ENCODE peak calls at places on chromosomes 1 and 21, in ten cellular contexts. One of them, this sample, is unnamed.

GRCh38 chr1:63918395-63918945 is 144.7 kb downstream of the ROR1 start:
- DNase-seq in OCI-LY7: no peak
- DNase-seq in AG09319: no peak
- DNase-seq in glutamatergic neuron: no peak
- DNase-seq in spleen: no peak
- DNase-seq in ovary: no peak
- DNase-seq in HFFc6: no peak
- DNase-seq in stomach: no peak
- DNase-seq in CD8-positive, alpha-beta T cell: no peak
- DNase-seq in astrocyte of the spinal cord: no peak
- DNase-seq in this sample: no peak

GRCh38 chr1:16921391-16922185 is at the start of gene CROCC:
- DNase-seq in spleen: peak; percentile 91
- DNase-seq in glutamatergic neuron: peak; percentile 91
- DNase-seq in HFFc6: no peak
- DNase-seq in stomach: no peak
- DNase-seq in AG09319: no peak
- DNase-seq in astrocyte of the spinal cord: peak; percentile 51
- DNase-seq in ovary: no peak
- DNase-seq in OCI-LY7: peak; percentile 82
- DNase-seq in CD8-positive, alpha-beta T cell: peak; percentile 59
- DNase-seq in this sample: peak; percentile 58

GRCh38 chr1:85311818-85312217 is 35.4 kb upstream of the BCL10 start:
- DNase-seq in CD8-positive, alpha-beta T cell: no peak
- DNase-seq in OCI-LY7: no peak
- DNase-seq in glutamatergic neuron: no peak
- DNase-seq in stomach: no peak
- DNase-seq in AG09319: no peak
- DNase-seq in astrocyte of the spinal cord: no peak
- DNase-seq in HFFc6: no peak
- DNase-seq in spleen: no peak
- DNase-seq in ovary: no peak
- DNase-seq in this sample: peak; percentile 68

GRCh38 chr1:32208891-32209309 is at the start of gene DCDC2B:
- DNase-seq in CD8-positive, alpha-beta T cell: no peak
- DNase-seq in spleen: no peak
- DNase-seq in stomach: peak; percentile 89
- DNase-seq in glutamatergic neuron: no peak
- DNase-seq in ovary: no peak
- DNase-seq in HFFc6: peak; percentile 39
- DNase-seq in OCI-LY7: no peak
- DNase-seq in astrocyte of the spinal cord: peak; percentile 60
- DNase-seq in AG09319: no peak
- DNase-seq in this sample: peak; percentile 61

GRCh38 chr1:212396638-212397037 is 18.0 kb downstream of the PACC1 start:
- DNase-seq in AG09319: no peak
- DNase-seq in glutamatergic neuron: no peak
- DNase-seq in astrocyte of the spinal cord: peak; percentile 19
- DNase-seq in CD8-positive, alpha-beta T cell: no peak
- DNase-seq in HFFc6: no peak
- DNase-seq in stomach: no peak
- DNase-seq in ovary: no peak
- DNase-seq in OCI-LY7: peak; percentile 17
- DNase-seq in spleen: no peak
- DNase-seq in this sample: no peak

GRCh38 chr1:22709891-22710687 is 550 bp upstream of the EPHB2 start:
- DNase-seq in CD8-positive, alpha-beta T cell: no peak
- DNase-seq in spleen: no peak
- DNase-seq in ovary: peak; percentile 84
- DNase-seq in astrocyte of the spinal cord: peak; percentile 59
- DNase-seq in glutamatergic neuron: peak; percentile 80
- DNase-seq in HFFc6: peak; percentile 44
- DNase-seq in AG09319: peak; percentile 37
- DNase-seq in OCI-LY7: peak; percentile 60
- DNase-seq in stomach: no peak
- DNase-seq in this sample: peak; percentile 64

GRCh38 chr1:208165659-208166058 is 78.5 kb downstream of the PLXNA2 start:
- DNase-seq in OCI-LY7: no peak
- DNase-seq in stomach: no peak
- DNase-seq in spleen: no peak
- DNase-seq in HFFc6: peak; percentile 46
- DNase-seq in glutamatergic neuron: no peak
- DNase-seq in astrocyte of the spinal cord: no peak
- DNase-seq in CD8-positive, alpha-beta T cell: no peak
- DNase-seq in AG09319: peak; percentile 71
- DNase-seq in ovary: no peak
- DNase-seq in this sample: peak; percentile 77

GRCh38 chr1:245247791-245248789 is 93.3 kb downstream of the KIF26B start:
- DNase-seq in CD8-positive, alpha-beta T cell: no peak
- DNase-seq in AG09319: no peak
- DNase-seq in stomach: no peak
- DNase-seq in OCI-LY7: no peak
- DNase-seq in spleen: no peak
- DNase-seq in ovary: no peak
- DNase-seq in HFFc6: no peak
- DNase-seq in astrocyte of the spinal cord: no peak
- DNase-seq in glutamatergic neuron: no peak
- DNase-seq in this sample: no peak

GRCh38 chr1:234544094-234544579 is 65.2 kb upstream of the TARBP1 start:
- DNase-seq in ovary: peak; percentile 86
- DNase-seq in OCI-LY7: no peak
- DNase-seq in stomach: peak; percentile 58
- DNase-seq in astrocyte of the spinal cord: peak; percentile 95
- DNase-seq in CD8-positive, alpha-beta T cell: peak; percentile 54
- DNase-seq in spleen: peak; percentile 36
- DNase-seq in glutamatergic neuron: no peak
- DNase-seq in HFFc6: peak; percentile 91
- DNase-seq in AG09319: peak; percentile 52
- DNase-seq in this sample: peak; percentile 99

GRCh38 chr21:32312321-32312720 is 13.7 kb downstream of the MRAP start:
- DNase-seq in spleen: no peak
- DNase-seq in astrocyte of the spinal cord: no peak
- DNase-seq in ovary: no peak
- DNase-seq in HFFc6: no peak
- DNase-seq in OCI-LY7: no peak
- DNase-seq in glutamatergic neuron: no peak
- DNase-seq in CD8-positive, alpha-beta T cell: no peak
- DNase-seq in stomach: no peak
- DNase-seq in AG09319: no peak
- DNase-seq in this sample: no peak

GRCh38 chr1:31627301-31627929 is 9.9 kb downstream of the HCRTR1 start:
- DNase-seq in astrocyte of the spinal cord: peak; percentile 27
- DNase-seq in ovary: peak; percentile 63
- DNase-seq in AG09319: no peak
- DNase-seq in spleen: no peak
- DNase-seq in HFFc6: no peak
- DNase-seq in stomach: peak; percentile 90
- DNase-seq in CD8-positive, alpha-beta T cell: no peak
- DNase-seq in OCI-LY7: no peak
- DNase-seq in glutamatergic neuron: no peak
- DNase-seq in this sample: no peak

GRCh38 chr1:11690669-11691301 is 725 bp upstream of the DRAXIN start:
- DNase-seq in stomach: no peak
- DNase-seq in HFFc6: no peak
- DNase-seq in OCI-LY7: no peak
- DNase-seq in glutamatergic neuron: peak; percentile 78
- DNase-seq in astrocyte of the spinal cord: no peak
- DNase-seq in AG09319: no peak
- DNase-seq in ovary: no peak
- DNase-seq in spleen: no peak
- DNase-seq in CD8-positive, alpha-beta T cell: no peak
- DNase-seq in this sample: no peak

GRCh38 chr21:39046236-39046911 is 136.9 kb downstream of the PSMG1 start:
- DNase-seq in HFFc6: no peak
- DNase-seq in OCI-LY7: no peak
- DNase-seq in CD8-positive, alpha-beta T cell: no peak
- DNase-seq in astrocyte of the spinal cord: no peak
- DNase-seq in spleen: no peak
- DNase-seq in glutamatergic neuron: no peak
- DNase-seq in stomach: no peak
- DNase-seq in AG09319: no peak
- DNase-seq in ovary: no peak
- DNase-seq in this sample: no peak

GRCh38 chr1:151008244-151009205 is at the start of gene PRUNE1:
- DNase-seq in stomach: peak; percentile 97
- DNase-seq in AG09319: peak; percentile 93
- DNase-seq in OCI-LY7: peak; percentile 97
- DNase-seq in spleen: peak; percentile 99
- DNase-seq in CD8-positive, alpha-beta T cell: peak; percentile 98
- DNase-seq in ovary: peak; percentile 98
- DNase-seq in glutamatergic neuron: peak; percentile 98
- DNase-seq in HFFc6: peak; percentile 98
- DNase-seq in astrocyte of the spinal cord: peak; percentile 96
- DNase-seq in this sample: peak; percentile 98
- TF ChIP-seq CTCF in stomach: peak; percentile 37
- TF ChIP-seq CTCF in AG09319: no peak
- TF ChIP-seq CTCF in OCI-LY7: no peak
- TF ChIP-seq CTCF in spleen: peak; percentile 44
- TF ChIP-seq CTCF in CD8-positive, alpha-beta T cell: no peak
- TF ChIP-seq CTCF in ovary: peak; percentile 6
- TF ChIP-seq CTCF in glutamatergic neuron: no peak
- TF ChIP-seq CTCF in HFFc6: no peak
- TF ChIP-seq CTCF in astrocyte of the spinal cord: no peak
- TF ChIP-seq CTCF in this sample: no peak

GRCh38 chr1:72282690-72283203 is 408 bp upstream of the NEGR1 start:
- DNase-seq in spleen: peak; percentile 93
- DNase-seq in AG09319: peak; percentile 85
- DNase-seq in CD8-positive, alpha-beta T cell: peak; percentile 50
- DNase-seq in stomach: peak; percentile 81
- DNase-seq in OCI-LY7: no peak
- DNase-seq in glutamatergic neuron: peak; percentile 93
- DNase-seq in HFFc6: peak; percentile 95
- DNase-seq in astrocyte of the spinal cord: peak; percentile 98
- DNase-seq in ovary: peak; percentile 87
- DNase-seq in this sample: peak; percentile 94
- TF ChIP-seq CTCF in spleen: no peak
- TF ChIP-seq CTCF in AG09319: no peak
- TF ChIP-seq CTCF in CD8-positive, alpha-beta T cell: no peak
- TF ChIP-seq CTCF in stomach: peak; percentile 19
- TF ChIP-seq CTCF in OCI-LY7: no peak
- TF ChIP-seq CTCF in glutamatergic neuron: peak; percentile 10
- TF ChIP-seq CTCF in HFFc6: no peak
- TF ChIP-seq CTCF in astrocyte of the spinal cord: no peak
- TF ChIP-seq CTCF in ovary: no peak
- TF ChIP-seq CTCF in this sample: no peak

GRCh38 chr1:54488065-54488750 is 59.8 kb upstream of the ACOT11 start:
- DNase-seq in OCI-LY7: peak; percentile 87
- DNase-seq in HFFc6: peak; percentile 88
- DNase-seq in spleen: peak; percentile 94
- DNase-seq in AG09319: peak; percentile 74
- DNase-seq in glutamatergic neuron: peak; percentile 96
- DNase-seq in ovary: peak; percentile 96
- DNase-seq in stomach: peak; percentile 94
- DNase-seq in astrocyte of the spinal cord: peak; percentile 92
- DNase-seq in CD8-positive, alpha-beta T cell: peak; percentile 73
- DNase-seq in this sample: peak; percentile 95
- TF ChIP-seq CTCF in OCI-LY7: peak; percentile 34
- TF ChIP-seq CTCF in HFFc6: peak; percentile 37
- TF ChIP-seq CTCF in spleen: peak; percentile 6
- TF ChIP-seq CTCF in AG09319: no peak
- TF ChIP-seq CTCF in glutamatergic neuron: no peak
- TF ChIP-seq CTCF in ovary: peak; percentile 18
- TF ChIP-seq CTCF in stomach: peak; percentile 9
- TF ChIP-seq CTCF in astrocyte of the spinal cord: peak; percentile 4
- TF ChIP-seq CTCF in CD8-positive, alpha-beta T cell: no peak
- TF ChIP-seq CTCF in this sample: peak; percentile 15

GRCh38 chr1:14881775-14882672 is 271.5 kb upstream of the TMEM51 start:
- DNase-seq in stomach: peak; percentile 34
- DNase-seq in ovary: no peak
- DNase-seq in AG09319: no peak
- DNase-seq in spleen: no peak
- DNase-seq in glutamatergic neuron: no peak
- DNase-seq in HFFc6: no peak
- DNase-seq in CD8-positive, alpha-beta T cell: no peak
- DNase-seq in astrocyte of the spinal cord: no peak
- DNase-seq in OCI-LY7: peak; percentile 88
- DNase-seq in this sample: no peak
- TF ChIP-seq CTCF in stomach: no peak
- TF ChIP-seq CTCF in ovary: no peak
- TF ChIP-seq CTCF in AG09319: no peak
- TF ChIP-seq CTCF in spleen: no peak
- TF ChIP-seq CTCF in glutamatergic neuron: no peak
- TF ChIP-seq CTCF in HFFc6: no peak
- TF ChIP-seq CTCF in CD8-positive, alpha-beta T cell: no peak
- TF ChIP-seq CTCF in astrocyte of the spinal cord: no peak
- TF ChIP-seq CTCF in OCI-LY7: no peak
- TF ChIP-seq CTCF in this sample: no peak

DNA sequence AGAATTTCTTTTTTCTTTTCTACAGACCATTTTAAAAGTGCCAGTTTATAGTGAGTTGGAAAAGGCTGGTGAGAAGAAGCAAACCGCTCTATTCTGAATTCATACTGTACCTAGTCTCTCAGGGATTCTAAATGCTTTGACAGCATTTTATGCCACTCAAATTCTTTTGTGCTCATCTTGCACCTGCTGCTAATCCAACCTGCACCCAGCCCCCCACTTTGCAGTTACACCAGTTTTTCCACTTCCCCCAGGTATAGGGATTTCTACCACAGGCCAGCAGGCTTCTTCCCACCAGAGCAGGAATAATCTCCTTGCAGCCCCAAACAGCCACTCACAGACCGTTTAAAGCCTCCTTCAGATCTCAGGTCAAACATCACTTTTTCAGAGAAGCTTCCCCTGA is 112.3 kb downstream of the RERE start:
- DNase-seq in AG09319: no peak
- DNase-seq in CD8-positive, alpha-beta T cell: no peak
- DNase-seq in spleen: no peak
- DNase-seq in astrocyte of the spinal cord: no peak
- DNase-seq in OCI-LY7: no peak
- DNase-seq in glutamatergic neuron: no peak
- DNase-seq in HFFc6: no peak
- DNase-seq in ovary: no peak
- DNase-seq in stomach: no peak
- DNase-seq in this sample: no peak
- TF ChIP-seq CTCF in AG09319: no peak
- TF ChIP-seq CTCF in CD8-positive, alpha-beta T cell: no peak
- TF ChIP-seq CTCF in spleen: no peak
- TF ChIP-seq CTCF in astrocyte of the spinal cord: no peak
- TF ChIP-seq CTCF in OCI-LY7: no peak
- TF ChIP-seq CTCF in glutamatergic neuron: no peak
- TF ChIP-seq CTCF in HFFc6: no peak
- TF ChIP-seq CTCF in ovary: no peak
- TF ChIP-seq CTCF in stomach: no peak
- TF ChIP-seq CTCF in this sample: no peak

GRCh38 chr1:1599030-1599916 is 662 bp downstream of the FNDC10 start:
- DNase-seq in CD8-positive, alpha-beta T cell: no peak
- DNase-seq in AG09319: no peak
- DNase-seq in OCI-LY7: peak; percentile 35
- DNase-seq in glutamatergic neuron: peak; percentile 67
- DNase-seq in ovary: no peak
- DNase-seq in HFFc6: no peak
- DNase-seq in astrocyte of the spinal cord: no peak
- DNase-seq in stomach: no peak
- DNase-seq in spleen: peak; percentile 84
- DNase-seq in this sample: peak; percentile 28
- TF ChIP-seq CTCF in CD8-positive, alpha-beta T cell: no peak
- TF ChIP-seq CTCF in AG09319: no peak
- TF ChIP-seq CTCF in OCI-LY7: peak; percentile 36
- TF ChIP-seq CTCF in glutamatergic neuron: peak; percentile 22
- TF ChIP-seq CTCF in ovary: no peak
- TF ChIP-seq CTCF in HFFc6: peak; percentile 11
- TF ChIP-seq CTCF in astrocyte of the spinal cord: no peak
- TF ChIP-seq CTCF in stomach: no peak
- TF ChIP-seq CTCF in spleen: no peak
- TF ChIP-seq CTCF in this sample: no peak

GRCh38 chr1:82466894-82467293 is 666.2 kb downstream of the ADGRL2 start:
- DNase-seq in AG09319: no peak
- DNase-seq in spleen: no peak
- DNase-seq in CD8-positive, alpha-beta T cell: no peak
- DNase-seq in ovary: no peak
- DNase-seq in OCI-LY7: no peak
- DNase-seq in HFFc6: no peak
- DNase-seq in stomach: no peak
- DNase-seq in glutamatergic neuron: no peak
- DNase-seq in astrocyte of the spinal cord: no peak
- DNase-seq in this sample: no peak
- TF ChIP-seq CTCF in AG09319: no peak
- TF ChIP-seq CTCF in spleen: no peak
- TF ChIP-seq CTCF in CD8-positive, alpha-beta T cell: no peak
- TF ChIP-seq CTCF in ovary: no peak
- TF ChIP-seq CTCF in OCI-LY7: no peak
- TF ChIP-seq CTCF in HFFc6: no peak
- TF ChIP-seq CTCF in stomach: no peak
- TF ChIP-seq CTCF in glutamatergic neuron: no peak
- TF ChIP-seq CTCF in astrocyte of the spinal cord: no peak
- TF ChIP-seq CTCF in this sample: no peak

This sample was measured in cardiac fibroblast.